ENCODE peak calls at places on chromosomes 7 and 10, in ten cellular contexts. I, A, N, S, E, K, C, T, V and Y are unnamed samples.

GRCh38 chr7:130420943-130421578 is 19.8 kb downstream of the CEP41 start:
- DNase-seq in V (no peak), I (no peak), S (no peak), N (no peak), T (peak; percentile 23), E (peak; percentile 38), A (no peak), K (peak; percentile 39), C (no peak), Y (no peak)

GRCh38 chr7:146655928-146656797 is 539.6 kb downstream of the CNTNAP2 start:
- DNase-seq in T (no peak), E (no peak), S (no peak), K (peak; percentile 65), N (no peak), A (no peak), I (no peak), V (no peak), C (no peak), Y (no peak)

GRCh38 chr7:3028071-3028766 is 15.4 kb downstream of the CARD11 start:
- DNase-seq in K (peak; percentile 54), S (peak; percentile 82), I (no peak), E (peak; percentile 80), V (no peak), A (peak; percentile 14), N (no peak), T (peak; percentile 69), C (no peak), Y (no peak)

GRCh38 chr10:70247360-70247759 is 14.1 kb upstream of the PPA1 start:
- DNase-seq in E (no peak), S (no peak), N (no peak), V (no peak), K (no peak), C (no peak), A (no peak), I (no peak), T (no peak), Y (no peak)

GRCh38 chr10:43316988-43317387 is 50.1 kb upstream of the RASGEF1A start:
- DNase-seq in E (no peak), K (no peak), S (no peak), T (no peak), A (peak; percentile 66), C (no peak), N (no peak), V (no peak), I (no peak), Y (no peak)

GRCh38 chr7:139548302-139549028 is 25.0 kb downstream of the CLEC2L start:
- DNase-seq in C (no peak), I (no peak), S (no peak), K (no peak), N (no peak), T (no peak), V (no peak), A (no peak), E (no peak), Y (no peak)

GRCh38 chr7:133678137-133678814 is 425.4 kb downstream of the EXOC4 start:
- DNase-seq in E (no peak), N (no peak), K (no peak), C (no peak), T (no peak), V (no peak), A (no peak), I (no peak), S (no peak), Y (no peak)

GRCh38 chr7:81715984-81716588 is 53.8 kb downstream of the HGF start:
- DNase-seq in S (no peak), K (peak; percentile 75), I (no peak), T (peak; percentile 43), C (no peak), A (no peak), E (peak; percentile 80), N (no peak), V (no peak), Y (peak; percentile 4)

GRCh38 chr7:91089382-91089963 is 174.8 kb upstream of the FZD1 start:
- DNase-seq in T (peak; percentile 57), S (no peak), E (peak; percentile 67), V (no peak), C (no peak), A (no peak), K (peak; percentile 65), I (peak; percentile 19), N (no peak), Y (no peak)

GRCh38 chr10:31724296-31724695 is 204.3 kb downstream of the ARHGAP12 start:
- DNase-seq in N (no peak), I (no peak), T (no peak), V (no peak), S (no peak), E (no peak), C (no peak), K (no peak), A (no peak), Y (no peak)

GRCh38 chr7:155885162-155886160 is 73.2 kb upstream of the SHH start:
- DNase-seq in K (peak; percentile 75), A (no peak), E (peak; percentile 72), I (no peak), V (no peak), T (peak; percentile 44), S (peak; percentile 48), C (no peak), N (no peak), Y (peak; percentile 25)

GRCh38 chr7:26675143-26675887 is 189.1 kb downstream of the SKAP2 start:
- DNase-seq in C (no peak), E (peak; percentile 46), K (no peak), N (no peak), I (no peak), T (peak; percentile 82), V (no peak), A (no peak), S (no peak), Y (no peak)

GRCh38 chr7:48365010-48365409 is 193.8 kb downstream of the ABCA13 start:
- DNase-seq in V (no peak), A (no peak), I (no peak), S (no peak), C (no peak), T (peak; percentile 17), N (no peak), K (peak; percentile 39), E (peak; percentile 56), Y (no peak)

GRCh38 chr10:30002438-30003266 is 56.7 kb downstream of the JCAD start:
- DNase-seq in N (peak; percentile 29), I (peak; percentile 48), T (peak; percentile 80), K (peak; percentile 87), C (peak; percentile 80), E (peak; percentile 83), S (peak; percentile 88), V (peak; percentile 91), A (peak; percentile 72), Y (peak; percentile 86)

GRCh38 chr10:12614390-12615003 is 265.1 kb downstream of the CAMK1D start:
- DNase-seq in T (no peak), N (no peak), A (no peak), V (no peak), C (no peak), E (peak; percentile 3), S (no peak), I (no peak), K (no peak), Y (no peak)

GRCh38 chr10:104485632-104486031 is 132.0 kb downstream of the CFAP58 start:
- DNase-seq in S (no peak), V (no peak), T (no peak), E (no peak), I (no peak), K (no peak), A (no peak), C (no peak), N (no peak), Y (no peak)
- TF ChIP-seq CTCF in S (no peak), V (no peak), T (no peak), E (peak; percentile 11), I (no peak), K (no peak), A (no peak), C (no peak), N (no peak), Y (peak; percentile 45)

GRCh38 chr10:73871915-73872710 is 2.2 kb downstream of the CAMK2G start:
- DNase-seq in A (peak; percentile 79), S (no peak), T (peak; percentile 39), V (no peak), E (no peak), K (peak; percentile 42), N (no peak), I (no peak), C (no peak), Y (no peak)
- TF ChIP-seq CTCF in A (peak; percentile 25), S (peak; percentile 44), T (peak; percentile 28), V (no peak), E (peak; percentile 31), K (peak; percentile 47), N (no peak), I (no peak), C (no peak), Y (no peak)

GRCh38 chr7:12683678-12684077 is 3.8 kb upstream of the ARL4A start:
- DNase-seq in N (no peak), I (no peak), S (no peak), V (no peak), E (peak; percentile 47), T (peak; percentile 41), C (no peak), K (peak; percentile 58), A (no peak), Y (no peak)
- TF ChIP-seq CTCF in N (no peak), I (no peak), S (no peak), V (no peak), E (peak; percentile 33), T (peak; percentile 40), C (no peak), K (peak; percentile 50), A (peak; percentile 16), Y (peak; percentile 51)

GRCh38 chr7:16838386-16838785 is 33.6 kb upstream of the AGR2 start:
- DNase-seq in I (no peak), E (no peak), V (no peak), A (no peak), C (no peak), K (peak; percentile 9), S (no peak), N (no peak), T (no peak), Y (no peak)

GRCh38 chr7:16838891-16839290 is 34.1 kb upstream of the AGR2 start:
- DNase-seq in C (no peak), S (no peak), V (no peak), E (no peak), N (no peak), K (no peak), I (no peak), T (no peak), A (no peak), Y (no peak)

GRCh38 chr7:16839646-16840045 is 34.8 kb upstream of the AGR2 start:
- DNase-seq in S (no peak), C (no peak), I (no peak), N (no peak), A (no peak), K (peak; percentile 9), E (peak; percentile 3), T (no peak), V (no peak), Y (no peak)

GRCh38 chr7:16841681-16842080 is 36.9 kb upstream of the AGR2 start:
- DNase-seq in E (peak; percentile 49), C (no peak), I (no peak), V (no peak), S (no peak), K (peak; percentile 67), A (no peak), T (peak; percentile 10), N (no peak), Y (no peak)

DNA sequence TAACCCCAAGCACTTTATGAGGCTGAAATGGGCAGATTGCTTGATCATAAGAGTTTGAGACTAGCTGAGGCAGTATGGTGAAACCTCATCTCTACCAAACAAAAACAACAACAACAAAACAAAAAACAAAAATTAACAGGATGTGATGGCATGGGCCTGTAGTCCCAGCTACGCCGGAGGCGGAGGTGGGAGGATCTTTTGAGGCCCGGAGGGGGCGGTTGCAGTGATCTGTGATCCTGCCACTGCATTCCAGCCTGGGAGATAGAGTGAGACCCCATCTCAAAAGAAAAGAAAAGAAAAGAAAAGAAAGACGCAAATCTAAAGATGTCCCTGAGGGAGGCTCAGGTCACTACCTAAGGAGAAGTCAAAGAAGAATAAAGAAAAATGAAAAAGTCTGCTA is 35.3 kb upstream of the AGR2 start:
- DNase-seq in N (no peak), T (no peak), I (no peak), K (no peak), C (no peak), E (no peak), S (no peak), V (no peak), A (no peak), Y (no peak)
- TF ChIP-seq CTCF in N (no peak), T (no peak), I (no peak), K (no peak), C (no peak), E (no peak), S (no peak), V (no peak), A (no peak), Y (no peak)